ENCODE peak calls at places on chromosomes 13 and 19, in eight cellular contexts. T is NCI-H1092; N is activated naive CD4-positive, alpha-beta T cell treated with anti-CD3 and anti-CD28 coated beads, Interleukin-2, amount 10 ng/mL, durations not matched to agents 7 days and 5 days; X is T-helper 22 cell; H is K562; K is stimulated activated CD8-positive, alpha-beta memory T cell treated with anti-CD3 and anti-CD28 coated beads, Interleukin-15, amount 100 ng/mL, for 24 hours; U is breast epithelium; W is stimulated activated CD4-positive, alpha-beta T cell treated with anti-CD3 and anti-CD28 coated beads, Interleukin-4, amount 100 ng/mL, for 48 hours. Y is an unnamed sample.

GRCh38 chr13:100860866-100861265 is 186.3 kb upstream of the TMTC4 start:
- DNase-seq in T (no peak), N (no peak), X (no peak), H (no peak), K (no peak), U (no peak), W (no peak), Y (no peak)

GRCh38 chr13:113655358-113656014 is 2.5 kb downstream of the ATP4B start:
- DNase-seq in T (no peak), N (peak), X (no peak), H (no peak), K (no peak), U (no peak), W (no peak), Y (no peak)

GRCh38 chr13:50410921-50411712 is 395.9 kb downstream of the KCNRG start:
- DNase-seq in T (no peak), N (no peak), X (no peak), H (peak), K (no peak), U (no peak), W (no peak), Y (no peak)

GRCh38 chr13:82713681-82714405 is 1168.4 kb downstream of the SLITRK1 start:
- DNase-seq in T (no peak), N (no peak), X (no peak), H (no peak), K (no peak), U (no peak), W (no peak), Y (no peak)

GRCh38 chr19:39870171-39870971 is 24.2 kb upstream of the FBL start:
- DNase-seq in T (peak), N (no peak), X (no peak), H (no peak), K (no peak), U (no peak), W (no peak), Y (no peak)

GRCh38 chr19:47267350-47267759 is 7.3 kb upstream of the INAFM1 start:
- DNase-seq in T (no peak), N (no peak), X (no peak), H (no peak), K (no peak), U (no peak), W (no peak), Y (peak)

GRCh38 chr13:39684531-39685137 is 29.2 kb downstream of the COG6 start:
- DNase-seq in T (no peak), N (no peak), X (no peak), H (peak), K (no peak), U (no peak), W (no peak), Y (no peak)

GRCh38 chr13:44159633-44160279 is 213.9 kb upstream of the SERP2 start:
- DNase-seq in T (no peak), N (no peak), X (no peak), H (no peak), K (no peak), U (peak), W (no peak), Y (no peak)

GRCh38 chr13:61255035-61255796 is 160.4 kb downstream of the PCDH20 start:
- DNase-seq in T (no peak), N (no peak), X (no peak), H (no peak), K (no peak), U (no peak), W (no peak), Y (no peak)

GRCh38 chr19:13133241-13133870 is 15.3 kb downstream of the NACC1 start:
- DNase-seq in T (no peak), N (no peak), X (no peak), H (no peak), K (no peak), U (no peak), W (no peak), Y (no peak)

GRCh38 chr13:36432106-36432544 is at the start of gene CCNA1:
- DNase-seq in T (peak), N (peak), X (no peak), H (peak), K (no peak), U (no peak), W (peak), Y (peak)

GRCh38 chr13:45082964-45083363 is 37.3 kb upstream of the GTF2F2 start:
- DNase-seq in T (no peak), N (no peak), X (no peak), H (no peak), K (no peak), U (no peak), W (no peak), Y (no peak)

GRCh38 chr13:44763604-44764311 is 187.6 kb upstream of the TSC22D1 start:
- DNase-seq in T (no peak), N (no peak), X (no peak), H (no peak), K (no peak), U (peak), W (no peak), Y (no peak)

GRCh38 chr19:35246466-35247096 is 2.2 kb upstream of the LSR start:
- DNase-seq in T (no peak), N (no peak), X (no peak), H (no peak), K (no peak), U (no peak), W (no peak), Y (no peak)

GRCh38 chr13:101307181-101307701 is 109.1 kb downstream of the NALCN start:
- DNase-seq in T (no peak), N (no peak), X (no peak), H (no peak), K (no peak), U (no peak), W (no peak), Y (no peak)

GRCh38 chr19:17327654-17328516 is 6.8 kb downstream of the ANO8 start:
- DNase-seq in T (no peak), N (peak), X (peak), H (peak), K (no peak), U (peak), W (no peak), Y (no peak)

GRCh38 chr19:30719189-30719990 is 347.2 kb downstream of the ZNF536 start:
- DNase-seq in T (no peak), N (peak), X (no peak), H (peak), K (no peak), U (no peak), W (no peak), Y (no peak)

GRCh38 chr19:27870293-27870692 is 1342.7 kb downstream of the UQCRFS1 start:
- DNase-seq in T (no peak), N (no peak), X (no peak), H (no peak), K (no peak), U (no peak), W (no peak), Y (no peak)

GRCh38 chr13:48066310-48066989 is 28.5 kb downstream of the MED4 start:
- DNase-seq in T (no peak), N (peak), X (no peak), H (peak), K (no peak), U (no peak), W (no peak), Y (no peak)

GRCh38 chr13:93714171-93714570 is 487.6 kb downstream of the GPC6 start:
- DNase-seq in T (no peak), N (no peak), X (no peak), H (no peak), K (no peak), U (no peak), W (no peak), Y (no peak)

GRCh38 chr19:4060621-4061177 is 6.0 kb downstream of the ZBTB7A start:
- DNase-seq in T (no peak), N (no peak), X (no peak), H (no peak), K (no peak), U (no peak), W (no peak), Y (no peak)

GRCh38 chr19:8145969-8146368 is 3.4 kb downstream of the FBN3 start:
- DNase-seq in T (no peak), N (no peak), X (no peak), H (peak), K (no peak), U (no peak), W (no peak), Y (no peak)

GRCh38 chr13:92547256-92547655 is 679.4 kb upstream of the GPC6 start:
- DNase-seq in T (no peak), N (no peak), X (no peak), H (no peak), K (no peak), U (no peak), W (no peak), Y (no peak)

GRCh38 chr19:38970664-38971532 is 4.6 kb downstream of the FBXO17 start:
- DNase-seq in T (no peak), N (no peak), X (no peak), H (no peak), K (no peak), U (no peak), W (no peak), Y (no peak)

GRCh38 chr13:29438772-29439171 is 156.7 kb downstream of the SLC7A1 start:
- DNase-seq in T (no peak), N (no peak), X (no peak), H (no peak), K (no peak), U (no peak), W (no peak), Y (no peak)

GRCh38 chr13:47215741-47216140 is 318.9 kb upstream of the HTR2A start:
- DNase-seq in T (no peak), N (no peak), X (no peak), H (no peak), K (no peak), U (no peak), W (no peak), Y (no peak)

GRCh38 chr19:46181386-46181774 is 33.3 kb downstream of the IGFL2 start:
- DNase-seq in T (no peak), N (no peak), X (no peak), H (no peak), K (no peak), U (no peak), W (no peak), Y (no peak)

Y was measured in head of caudate nucleus.